ENCODE peak calls at places on chromosome 7, in nine cellular contexts. One of them, this sample, is unnamed.

GRCh38 chr7:932651-932975 is 21.9 kb downstream of the ADAP1 start:
- DNase-seq in substantia nigra: no peak
- DNase-seq in GM13977: no peak
- DNase-seq in activated CD4-positive, alpha-beta T cell treated with anti-CD3 and anti-CD28 coated beads for 48 hours: no peak
- DNase-seq in GM23248: no peak
- DNase-seq in M059J: no peak
- DNase-seq in brain microvascular endothelial cell: no peak
- DNase-seq in endothelial cell: no peak
- DNase-seq in activated CD8-positive, alpha-beta memory T cell treated with anti-CD3 and anti-CD28 coated beads for 24 hours: no peak
- DNase-seq in this sample: no peak

GRCh38 chr7:22607180-22607579 is 107.2 kb upstream of the STEAP1B start:
- DNase-seq in substantia nigra: no peak
- DNase-seq in GM13977: no peak
- DNase-seq in activated CD4-positive, alpha-beta T cell treated with anti-CD3 and anti-CD28 coated beads for 48 hours: no peak
- DNase-seq in GM23248: peak
- DNase-seq in M059J: no peak
- DNase-seq in brain microvascular endothelial cell: peak
- DNase-seq in endothelial cell: no peak
- DNase-seq in activated CD8-positive, alpha-beta memory T cell treated with anti-CD3 and anti-CD28 coated beads for 24 hours: no peak
- DNase-seq in this sample: peak

GRCh38 chr7:2843711-2844152 is 376 bp downstream of the GNA12 start:
- DNase-seq in substantia nigra: no peak
- DNase-seq in GM13977: no peak
- DNase-seq in activated CD4-positive, alpha-beta T cell treated with anti-CD3 and anti-CD28 coated beads for 48 hours: peak
- DNase-seq in GM23248: peak
- DNase-seq in M059J: peak
- DNase-seq in brain microvascular endothelial cell: no peak
- DNase-seq in endothelial cell: peak
- DNase-seq in activated CD8-positive, alpha-beta memory T cell treated with anti-CD3 and anti-CD28 coated beads for 24 hours: peak
- DNase-seq in this sample: no peak

GRCh38 chr7:29919790-29920189 is 69.8 kb downstream of the SCRN1 start:
- DNase-seq in substantia nigra: no peak
- DNase-seq in GM13977: no peak
- DNase-seq in activated CD4-positive, alpha-beta T cell treated with anti-CD3 and anti-CD28 coated beads for 48 hours: no peak
- DNase-seq in GM23248: no peak
- DNase-seq in M059J: no peak
- DNase-seq in brain microvascular endothelial cell: no peak
- DNase-seq in endothelial cell: no peak
- DNase-seq in activated CD8-positive, alpha-beta memory T cell treated with anti-CD3 and anti-CD28 coated beads for 24 hours: no peak
- DNase-seq in this sample: no peak

GRCh38 chr7:27923308-27923980 is 183.5 kb downstream of the TAX1BP1 start:
- DNase-seq in substantia nigra: no peak
- DNase-seq in GM13977: no peak
- DNase-seq in activated CD4-positive, alpha-beta T cell treated with anti-CD3 and anti-CD28 coated beads for 48 hours: no peak
- DNase-seq in GM23248: peak
- DNase-seq in M059J: no peak
- DNase-seq in brain microvascular endothelial cell: no peak
- DNase-seq in endothelial cell: no peak
- DNase-seq in activated CD8-positive, alpha-beta memory T cell treated with anti-CD3 and anti-CD28 coated beads for 24 hours: no peak
- DNase-seq in this sample: no peak

GRCh38 chr7:79291498-79291865 is 162.0 kb downstream of the MAGI2 start:
- DNase-seq in substantia nigra: no peak
- DNase-seq in GM13977: no peak
- DNase-seq in activated CD4-positive, alpha-beta T cell treated with anti-CD3 and anti-CD28 coated beads for 48 hours: no peak
- DNase-seq in GM23248: no peak
- DNase-seq in M059J: no peak
- DNase-seq in brain microvascular endothelial cell: no peak
- DNase-seq in endothelial cell: no peak
- DNase-seq in activated CD8-positive, alpha-beta memory T cell treated with anti-CD3 and anti-CD28 coated beads for 24 hours: no peak
- DNase-seq in this sample: no peak

GRCh38 chr7:74092964-74093339 is 9.3 kb downstream of the LIMK1 start:
- DNase-seq in substantia nigra: peak
- DNase-seq in GM13977: peak
- DNase-seq in activated CD4-positive, alpha-beta T cell treated with anti-CD3 and anti-CD28 coated beads for 48 hours: no peak
- DNase-seq in GM23248: peak
- DNase-seq in M059J: peak
- DNase-seq in brain microvascular endothelial cell: no peak
- DNase-seq in endothelial cell: no peak
- DNase-seq in activated CD8-positive, alpha-beta memory T cell treated with anti-CD3 and anti-CD28 coated beads for 24 hours: peak
- DNase-seq in this sample: peak

GRCh38 chr7:134632937-134633540 is 13.6 kb upstream of the BPGM start:
- DNase-seq in substantia nigra: peak
- DNase-seq in GM13977: no peak
- DNase-seq in activated CD4-positive, alpha-beta T cell treated with anti-CD3 and anti-CD28 coated beads for 48 hours: peak
- DNase-seq in GM23248: peak
- DNase-seq in M059J: peak
- DNase-seq in brain microvascular endothelial cell: peak
- DNase-seq in endothelial cell: peak
- DNase-seq in activated CD8-positive, alpha-beta memory T cell treated with anti-CD3 and anti-CD28 coated beads for 24 hours: no peak
- DNase-seq in this sample: peak

GRCh38 chr7:120988591-120989299 is at the start of gene CPED1:
- DNase-seq in substantia nigra: peak
- DNase-seq in GM13977: peak
- DNase-seq in activated CD4-positive, alpha-beta T cell treated with anti-CD3 and anti-CD28 coated beads for 48 hours: peak
- DNase-seq in GM23248: peak
- DNase-seq in M059J: peak
- DNase-seq in brain microvascular endothelial cell: peak
- DNase-seq in endothelial cell: peak
- DNase-seq in activated CD8-positive, alpha-beta memory T cell treated with anti-CD3 and anti-CD28 coated beads for 24 hours: peak
- DNase-seq in this sample: peak

GRCh38 chr7:19116121-19117080 is 1.0 kb downstream of the TWIST1 start:
- DNase-seq in substantia nigra: no peak
- DNase-seq in GM13977: peak
- DNase-seq in activated CD4-positive, alpha-beta T cell treated with anti-CD3 and anti-CD28 coated beads for 48 hours: no peak
- DNase-seq in GM23248: peak
- DNase-seq in M059J: peak
- DNase-seq in brain microvascular endothelial cell: peak
- DNase-seq in endothelial cell: peak
- DNase-seq in activated CD8-positive, alpha-beta memory T cell treated with anti-CD3 and anti-CD28 coated beads for 24 hours: no peak
- DNase-seq in this sample: peak

GRCh38 chr7:43108255-43109011 is 4.0 kb upstream of the HECW1 start:
- DNase-seq in substantia nigra: peak
- DNase-seq in GM13977: peak
- DNase-seq in activated CD4-positive, alpha-beta T cell treated with anti-CD3 and anti-CD28 coated beads for 48 hours: peak
- DNase-seq in GM23248: peak
- DNase-seq in M059J: peak
- DNase-seq in brain microvascular endothelial cell: peak
- DNase-seq in endothelial cell: peak
- DNase-seq in activated CD8-positive, alpha-beta memory T cell treated with anti-CD3 and anti-CD28 coated beads for 24 hours: peak
- DNase-seq in this sample: peak

GRCh38 chr7:111090834-111091233 is at the start of gene LRRN3:
- DNase-seq in substantia nigra: peak
- DNase-seq in GM13977: no peak
- DNase-seq in activated CD4-positive, alpha-beta T cell treated with anti-CD3 and anti-CD28 coated beads for 48 hours: peak
- DNase-seq in GM23248: peak
- DNase-seq in M059J: peak
- DNase-seq in brain microvascular endothelial cell: peak
- DNase-seq in endothelial cell: no peak
- DNase-seq in activated CD8-positive, alpha-beta memory T cell treated with anti-CD3 and anti-CD28 coated beads for 24 hours: peak
- DNase-seq in this sample: peak

GRCh38 chr7:151126500-151127137 is 40.3 kb downstream of the AGAP3 start:
- DNase-seq in substantia nigra: no peak
- DNase-seq in GM13977: no peak
- DNase-seq in activated CD4-positive, alpha-beta T cell treated with anti-CD3 and anti-CD28 coated beads for 48 hours: no peak
- DNase-seq in GM23248: no peak
- DNase-seq in M059J: no peak
- DNase-seq in brain microvascular endothelial cell: no peak
- DNase-seq in endothelial cell: no peak
- DNase-seq in activated CD8-positive, alpha-beta memory T cell treated with anti-CD3 and anti-CD28 coated beads for 24 hours: no peak
- DNase-seq in this sample: no peak

GRCh38 chr7:74561898-74562613 is 95.5 kb upstream of the GTF2I start:
- DNase-seq in substantia nigra: no peak
- DNase-seq in GM13977: no peak
- DNase-seq in activated CD4-positive, alpha-beta T cell treated with anti-CD3 and anti-CD28 coated beads for 48 hours: no peak
- DNase-seq in GM23248: no peak
- DNase-seq in M059J: peak
- DNase-seq in brain microvascular endothelial cell: no peak
- DNase-seq in endothelial cell: no peak
- DNase-seq in activated CD8-positive, alpha-beta memory T cell treated with anti-CD3 and anti-CD28 coated beads for 24 hours: no peak
- DNase-seq in this sample: no peak

GRCh38 chr7:112207106-112207592 is 654 bp downstream of the ZNF277 start:
- DNase-seq in substantia nigra: no peak
- DNase-seq in GM13977: peak
- DNase-seq in activated CD4-positive, alpha-beta T cell treated with anti-CD3 and anti-CD28 coated beads for 48 hours: peak
- DNase-seq in GM23248: no peak
- DNase-seq in M059J: peak
- DNase-seq in brain microvascular endothelial cell: no peak
- DNase-seq in endothelial cell: no peak
- DNase-seq in activated CD8-positive, alpha-beta memory T cell treated with anti-CD3 and anti-CD28 coated beads for 24 hours: no peak
- DNase-seq in this sample: peak

This sample was measured in iris pigment epithelial cell.